ENCODE peak calls at places on chromosomes 6 and 20, in four cellular contexts. A is GM12878, K is K562, V is HepG2. L is an unnamed sample.

GRCh38 chr6:163965426-163966348 is 551.2 kb downstream of the QKI start:
- DNase-seq in A (no peak), K (no peak), V (no peak), L (no peak)

GRCh38 chr6:12010635-12011275 is 1.4 kb upstream of the HIVEP1 start:
- DNase-seq in A (no peak), K (peak; percentile 31), V (no peak), L (no peak)

GRCh38 chr20:17229256-17229655 is 2.4 kb downstream of the PCSK2 start:
- DNase-seq in A (no peak), K (no peak), V (no peak), L (no peak)

GRCh38 chr6:154307696-154308425 is 48.7 kb downstream of the IPCEF1 start:
- DNase-seq in A (no peak), K (no peak), V (no peak), L (no peak)

GRCh38 chr6:125659887-125660286 is 89.5 kb upstream of the HEY2 start:
- DNase-seq in A (no peak), K (no peak), V (no peak), L (no peak)

GRCh38 chr20:55880361-55880760 is 125.0 kb downstream of the CBLN4 start:
- DNase-seq in A (no peak), K (no peak), V (no peak), L (no peak)

GRCh38 chr6:44111434-44112417 is 15.5 kb downstream of the MRPL14 start:
- DNase-seq in A (no peak), K (no peak), V (peak; percentile 90), L (no peak)

GRCh38 chr20:63708301-63709148 is 686 bp downstream of the ZGPAT start:
- DNase-seq in A (no peak), K (no peak), V (no peak), L (no peak)

GRCh38 chr20:10060223-10060622 is 25.4 kb downstream of the ANKEF1 start:
- DNase-seq in A (no peak), K (no peak), V (no peak), L (no peak)

GRCh38 chr6:27297857-27298730 is 14.0 kb downstream of the POM121L2 start:
- DNase-seq in A (no peak), K (peak; percentile 70), V (peak; percentile 42), L (peak; percentile 70)

GRCh38 chr6:27297484-27297856 is 14.6 kb downstream of the POM121L2 start:
- DNase-seq in A (no peak), K (peak; percentile 49), V (no peak), L (no peak)

GRCh38 chr6:27294409-27294808 is 17.7 kb downstream of the POM121L2 start:
- DNase-seq in A (no peak), K (no peak), V (no peak), L (no peak)

GRCh38 chr6:27295301-27296079 is 16.6 kb downstream of the POM121L2 start:
- DNase-seq in A (no peak), K (peak; percentile 65), V (peak; percentile 79), L (peak; percentile 90)

GRCh38 chr6:27296106-27296783 is 15.8 kb downstream of the POM121L2 start:
- DNase-seq in A (no peak), K (peak; percentile 29), V (no peak), L (peak; percentile 36)
- TF ChIP-seq SRF in A (no peak), K (no peak), V (no peak), L (no peak)

DNA sequence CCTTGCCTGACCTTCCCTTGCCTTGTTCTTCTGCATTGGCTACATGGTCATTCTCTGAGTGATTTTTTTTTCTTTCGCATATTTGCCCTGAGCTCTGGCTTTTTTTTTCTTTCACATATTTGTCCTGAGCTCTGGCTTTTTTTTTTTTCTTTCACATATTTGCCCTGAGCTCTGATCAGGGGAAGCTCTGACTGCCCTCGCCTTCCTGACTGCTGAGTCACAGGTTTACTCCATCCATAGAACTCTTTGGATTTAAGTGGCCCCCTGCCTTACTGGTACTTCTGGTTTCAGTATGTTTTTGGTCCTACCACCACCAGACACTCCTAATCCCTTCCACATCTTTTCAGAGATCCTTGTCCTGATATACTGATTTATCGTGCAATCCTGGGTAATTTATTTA is 201.1 kb downstream of the OGFRL1 start:
- DNase-seq in A (no peak), K (no peak), V (peak; percentile 47), L (peak; percentile 10)
- TF ChIP-seq SRF in A (no peak), K (no peak), V (no peak), L (no peak)

GRCh38 chr20:47141941-47142781 is 214.3 kb downstream of the ZMYND8 start:
- DNase-seq in A (no peak), K (no peak), V (no peak), L (no peak)
- TF ChIP-seq SRF in A (no peak), K (no peak), V (no peak), L (no peak)

DNA sequence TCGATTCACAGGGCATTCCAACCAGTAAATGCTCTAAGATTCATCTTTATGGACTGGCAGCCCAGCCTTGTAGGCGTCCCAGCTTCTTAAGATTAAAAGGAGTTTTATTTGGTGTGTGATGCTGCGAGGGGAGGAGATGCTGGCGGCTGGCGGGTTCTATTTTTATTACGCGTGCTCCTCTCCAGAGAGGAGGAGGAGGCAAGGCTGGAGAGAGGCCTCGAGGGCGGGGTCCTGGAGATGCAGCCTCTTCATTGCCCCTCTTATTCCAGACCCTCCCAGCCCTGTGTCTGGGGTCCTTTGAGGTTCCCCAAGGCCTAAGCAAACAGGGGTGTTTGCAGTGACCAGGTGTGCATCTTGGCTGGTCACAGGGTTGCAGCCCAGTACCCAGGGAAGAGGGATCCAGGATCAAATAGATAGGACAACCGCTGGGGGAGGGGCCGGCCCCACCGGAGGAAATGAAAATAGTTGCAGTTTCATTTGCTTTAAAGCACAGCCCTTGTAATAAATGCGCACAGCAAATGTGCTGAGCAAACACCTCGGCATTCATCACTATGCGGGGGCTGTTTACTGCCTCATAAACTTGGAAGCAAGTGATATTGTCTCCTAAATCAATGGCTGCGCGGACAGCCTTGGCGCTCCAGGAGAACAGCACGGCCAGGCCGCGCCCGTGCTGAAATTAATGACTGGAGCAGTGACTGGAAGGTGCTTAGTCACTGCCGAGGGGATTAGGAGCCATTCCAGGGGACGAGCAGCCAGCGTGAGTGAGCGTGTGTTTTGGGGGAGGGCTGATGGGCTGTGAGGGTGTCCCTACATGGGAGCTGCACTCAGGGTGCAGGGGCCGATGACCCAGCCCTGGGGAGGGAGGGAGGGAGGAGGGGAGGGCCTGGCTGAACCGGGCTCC is 83.0 kb downstream of the TMEM242 start:
- DNase-seq in A (no peak), K (peak; percentile 87), V (peak; percentile 37), L (no peak)
- TF ChIP-seq SRF in A (no peak), K (no peak), V (no peak), L (no peak)

DNA sequence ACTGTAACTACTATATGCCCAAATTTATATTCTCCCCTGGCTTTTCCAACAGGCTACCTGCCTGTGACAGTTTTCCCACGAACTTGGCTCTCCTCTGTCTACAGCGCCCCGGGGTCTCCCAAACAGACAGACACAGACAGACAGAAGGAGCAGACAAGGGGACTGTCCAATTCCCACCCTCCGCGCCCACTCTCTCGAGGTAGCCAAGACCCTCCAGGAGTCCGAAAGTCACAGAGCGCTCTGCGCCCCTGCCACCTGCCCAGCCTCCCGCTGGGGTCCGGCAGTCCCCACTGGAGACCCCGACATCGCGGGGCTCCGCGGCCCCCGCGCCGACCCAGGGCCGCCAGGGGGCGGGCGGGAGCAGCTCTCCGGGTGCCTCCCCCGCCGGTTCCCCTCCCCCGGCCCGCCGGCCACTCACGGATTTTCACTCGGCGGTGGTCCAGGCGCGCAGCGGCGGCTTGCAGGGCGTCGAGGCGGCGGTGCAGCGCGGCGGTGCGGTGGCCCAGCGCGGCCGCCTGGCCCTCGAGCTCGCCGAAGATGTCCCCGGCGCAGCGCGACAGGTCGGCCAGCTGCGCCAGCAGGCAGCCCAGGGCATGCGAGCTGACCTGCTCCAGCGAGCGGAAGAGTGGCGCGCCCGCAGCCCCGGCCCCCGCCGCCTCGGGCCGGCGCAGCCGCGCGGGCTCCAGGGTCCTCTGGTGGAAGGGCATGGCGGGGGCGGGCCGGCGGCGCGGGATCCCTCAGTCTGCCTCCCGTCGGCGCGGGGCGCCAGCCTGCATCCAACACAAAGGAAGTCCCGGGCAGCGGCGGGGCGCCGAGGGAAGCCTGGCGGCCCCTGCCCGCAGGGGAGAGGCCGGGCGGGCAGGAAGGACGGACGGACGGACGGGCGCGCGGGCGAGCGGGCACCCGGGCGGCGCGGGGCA is 81.3 kb upstream of the CCDC28A start:
- DNase-seq in A (no peak), K (peak; percentile 92), V (peak; percentile 30), L (no peak)
- TF ChIP-seq SRF in A (no peak), K (no peak), V (no peak), L (no peak)

DNA sequence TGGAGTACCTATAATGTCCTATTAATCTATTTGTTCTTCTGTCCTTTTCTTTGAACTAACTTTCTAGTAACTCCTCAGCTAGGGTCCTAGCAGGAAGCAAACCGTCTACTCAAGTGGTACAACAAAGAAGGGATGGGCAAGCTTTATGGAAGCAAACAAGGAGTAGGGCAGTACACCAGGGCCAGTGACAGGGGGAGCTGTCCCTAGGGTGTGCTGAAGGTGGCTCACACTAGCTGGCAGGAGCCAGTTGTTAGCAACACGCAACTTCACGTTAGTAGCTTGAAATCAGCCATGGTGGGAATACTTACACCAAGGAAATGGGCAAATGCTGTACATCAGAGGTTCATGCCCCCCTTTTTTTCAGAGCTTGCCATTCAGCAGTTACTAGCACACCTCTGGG is 74.0 kb upstream of the EYA2 start:
- DNase-seq in A (no peak), K (no peak), V (peak; percentile 31), L (no peak)
- TF ChIP-seq SRF in A (no peak), K (no peak), V (no peak), L (no peak)

GRCh38 chr6:116406678-116407345 is 36.1 kb downstream of the DSE start:
- DNase-seq in A (no peak), K (no peak), V (no peak), L (no peak)

GRCh38 chr6:116404706-116405105 is 34.0 kb downstream of the DSE start:
- DNase-seq in A (no peak), K (no peak), V (no peak), L (no peak)

GRCh38 chr6:116405147-116405546 is 34.4 kb downstream of the DSE start:
- DNase-seq in A (peak; percentile 82), K (no peak), V (no peak), L (no peak)

GRCh38 chr6:116403205-116403604 is 32.5 kb downstream of the DSE start:
- DNase-seq in A (no peak), K (no peak), V (no peak), L (no peak)

DNA sequence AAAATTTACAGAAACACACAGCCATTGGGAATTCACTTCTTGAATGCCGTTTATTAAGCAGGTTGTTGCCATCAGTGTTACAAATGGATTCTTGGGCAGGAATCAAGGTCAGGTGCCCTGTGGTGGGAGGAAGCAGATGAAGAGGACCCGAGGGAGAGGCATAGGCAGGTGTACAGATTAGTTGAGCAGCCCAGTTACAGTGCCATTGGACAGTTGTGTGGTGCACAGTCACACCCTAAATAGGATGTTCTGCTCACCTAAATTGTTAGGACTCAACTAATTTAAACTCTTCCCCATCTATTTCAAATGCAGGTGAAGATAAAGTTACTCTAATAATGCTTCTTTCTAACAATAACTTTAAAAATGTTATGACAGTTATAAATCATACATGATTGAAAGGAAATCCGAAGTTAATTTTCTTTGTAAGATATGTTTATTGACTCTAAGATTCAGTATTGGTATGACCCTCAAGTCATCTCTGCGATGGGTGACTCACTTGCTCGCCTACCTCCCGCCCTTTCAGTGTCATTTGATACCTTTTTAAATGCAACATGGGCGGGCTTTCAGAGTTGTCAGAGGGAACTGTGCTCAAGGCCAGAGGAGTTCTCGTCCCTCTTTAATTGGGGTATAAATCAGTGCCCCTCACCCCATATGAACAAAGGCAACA is 35.0 kb downstream of the DSE start:
- DNase-seq in A (no peak), K (no peak), V (no peak), L (peak; percentile 18)
- TF ChIP-seq SRF in A (no peak), K (no peak), V (no peak), L (no peak)

L was measured in HCT116.